ENCODE peak calls at places on chromosomes 11 and 22, in six cellular contexts. One of them, this sample, is unnamed.

GRCh38 chr11:34136420-34136819 is 31.0 kb downstream of the NAT10 start:
- DNase-seq in K562: no peak
- DNase-seq in H1: no peak
- DNase-seq in HepG2: no peak
- DNase-seq in GM12892: no peak
- DNase-seq in GM12878: no peak
- DNase-seq in this sample: no peak

GRCh38 chr11:25159341-25159740 is 662.5 kb downstream of the LUZP2 start:
- DNase-seq in H1: no peak
- DNase-seq in HepG2: no peak
- DNase-seq in GM12878: no peak
- DNase-seq in K562: no peak
- DNase-seq in GM12892: no peak
- DNase-seq in this sample: no peak

GRCh38 chr11:2509481-2510001 is 64.7 kb downstream of the KCNQ1 start:
- DNase-seq in GM12878: no peak
- DNase-seq in K562: no peak
- DNase-seq in HepG2: no peak
- DNase-seq in GM12892: no peak
- DNase-seq in H1: no peak
- DNase-seq in this sample: no peak

GRCh38 chr11:116657842-116658825 is 114.7 kb downstream of the BUD13 start:
- DNase-seq in GM12892: no peak
- DNase-seq in H1: no peak
- DNase-seq in GM12878: no peak
- DNase-seq in HepG2: no peak
- DNase-seq in K562: peak; percentile 22
- DNase-seq in this sample: no peak

GRCh38 chr11:111778047-111778558 is 11.9 kb upstream of the PPP2R1B start:
- DNase-seq in K562: no peak
- DNase-seq in GM12892: no peak
- DNase-seq in H1: no peak
- DNase-seq in GM12878: no peak
- DNase-seq in HepG2: peak; percentile 62
- DNase-seq in this sample: no peak

GRCh38 chr22:19038728-19039447 is 83.3 kb downstream of the DGCR2 start:
- DNase-seq in K562: no peak
- DNase-seq in GM12892: no peak
- DNase-seq in HepG2: no peak
- DNase-seq in H1: no peak
- DNase-seq in GM12878: no peak
- DNase-seq in this sample: no peak

GRCh38 chr11:60786811-60787567 is 1.9 kb downstream of the MS4A10 start:
- DNase-seq in GM12878: no peak
- DNase-seq in GM12892: no peak
- DNase-seq in H1: no peak
- DNase-seq in K562: no peak
- DNase-seq in HepG2: no peak
- DNase-seq in this sample: no peak

GRCh38 chr22:49763696-49764095 is 64.0 kb downstream of the BRD1 start:
- DNase-seq in HepG2: no peak
- DNase-seq in H1: no peak
- DNase-seq in GM12878: no peak
- DNase-seq in K562: no peak
- DNase-seq in GM12892: no peak
- DNase-seq in this sample: peak; percentile 7

GRCh38 chr22:25067851-25068421 is 115.4 kb downstream of the KIAA1671 start:
- DNase-seq in GM12878: no peak
- DNase-seq in GM12892: no peak
- DNase-seq in HepG2: no peak
- DNase-seq in H1: no peak
- DNase-seq in K562: no peak
- DNase-seq in this sample: no peak

GRCh38 chr11:71489311-71490043 is 36.5 kb downstream of the NADSYN1 start:
- DNase-seq in H1: no peak
- DNase-seq in GM12878: peak; percentile 27
- DNase-seq in HepG2: no peak
- DNase-seq in K562: no peak
- DNase-seq in GM12892: peak; percentile 69
- DNase-seq in this sample: peak; percentile 49

GRCh38 chr11:5690736-5691135 is 1.1 kb downstream of the TRIM22 start:
- DNase-seq in K562: peak; percentile 31
- DNase-seq in H1: no peak
- DNase-seq in GM12892: no peak
- DNase-seq in HepG2: no peak
- DNase-seq in GM12878: no peak
- DNase-seq in this sample: no peak

GRCh38 chr11:58731819-58732218 is at the start of gene GLYAT:
- DNase-seq in GM12892: no peak
- DNase-seq in H1: no peak
- DNase-seq in K562: no peak
- DNase-seq in GM12878: no peak
- DNase-seq in HepG2: peak; percentile 11
- DNase-seq in this sample: no peak

GRCh38 chr11:67022961-67023956 is at the start of gene SYT12:
- DNase-seq in GM12892: no peak
- DNase-seq in HepG2: no peak
- DNase-seq in K562: no peak
- DNase-seq in H1: no peak
- DNase-seq in GM12878: no peak
- DNase-seq in this sample: peak; percentile 38

GRCh38 chr11:45900916-45901617 is 6.0 kb downstream of the FREY1 start:
- DNase-seq in K562: no peak
- DNase-seq in GM12878: no peak
- DNase-seq in HepG2: no peak
- DNase-seq in H1: no peak
- DNase-seq in GM12892: no peak
- DNase-seq in this sample: no peak

GRCh38 chr11:108559340-108559739 is 34.2 kb downstream of the EXPH5 start:
- DNase-seq in GM12878: no peak
- DNase-seq in H1: no peak
- DNase-seq in GM12892: no peak
- DNase-seq in K562: no peak
- DNase-seq in HepG2: no peak
- DNase-seq in this sample: no peak

GRCh38 chr22:42368379-42369249 is 63.6 kb downstream of the NFAM1 start:
- DNase-seq in GM12892: no peak
- DNase-seq in HepG2: no peak
- DNase-seq in K562: no peak
- DNase-seq in GM12878: no peak
- DNase-seq in H1: no peak
- DNase-seq in this sample: no peak

GRCh38 chr22:47604563-47604962 is 842.1 kb downstream of the TBC1D22A start:
- DNase-seq in GM12892: no peak
- DNase-seq in K562: no peak
- DNase-seq in H1: no peak
- DNase-seq in GM12878: no peak
- DNase-seq in HepG2: no peak
- DNase-seq in this sample: no peak

GRCh38 chr11:110053848-110054414 is 39.3 kb upstream of the ZC3H12C start:
- DNase-seq in H1: no peak
- DNase-seq in GM12878: no peak
- DNase-seq in K562: no peak
- DNase-seq in HepG2: no peak
- DNase-seq in GM12892: no peak
- DNase-seq in this sample: no peak

GRCh38 chr11:117834068-117834810 is 9.7 kb upstream of the FXYD2 start:
- DNase-seq in HepG2: no peak
- DNase-seq in GM12892: no peak
- DNase-seq in GM12878: no peak
- DNase-seq in H1: no peak
- DNase-seq in K562: no peak
- DNase-seq in this sample: no peak

GRCh38 chr11:12454782-12455181 is 77.4 kb downstream of the PARVA start:
- DNase-seq in GM12878: no peak
- DNase-seq in GM12892: no peak
- DNase-seq in HepG2: no peak
- DNase-seq in H1: no peak
- DNase-seq in K562: no peak
- DNase-seq in this sample: no peak

GRCh38 chr11:78825531-78825930 is 250.9 kb upstream of the NARS2 start:
- DNase-seq in H1: no peak
- DNase-seq in K562: no peak
- DNase-seq in HepG2: no peak
- DNase-seq in GM12892: no peak
- DNase-seq in GM12878: no peak
- DNase-seq in this sample: no peak

GRCh38 chr11:78831571-78831970 is 256.9 kb upstream of the NARS2 start:
- DNase-seq in GM12892: no peak
- DNase-seq in H1: no peak
- DNase-seq in K562: no peak
- DNase-seq in HepG2: no peak
- DNase-seq in GM12878: no peak
- DNase-seq in this sample: no peak

GRCh38 chr11:78832226-78832947 is 257.7 kb upstream of the NARS2 start:
- DNase-seq in K562: peak; percentile 6
- DNase-seq in HepG2: no peak
- DNase-seq in GM12892: no peak
- DNase-seq in H1: no peak
- DNase-seq in GM12878: no peak
- DNase-seq in this sample: no peak

GRCh38 chr11:78830277-78830676 is 255.6 kb upstream of the NARS2 start:
- DNase-seq in HepG2: no peak
- DNase-seq in K562: no peak
- DNase-seq in H1: no peak
- DNase-seq in GM12878: no peak
- DNase-seq in GM12892: no peak
- DNase-seq in this sample: no peak

DNA sequence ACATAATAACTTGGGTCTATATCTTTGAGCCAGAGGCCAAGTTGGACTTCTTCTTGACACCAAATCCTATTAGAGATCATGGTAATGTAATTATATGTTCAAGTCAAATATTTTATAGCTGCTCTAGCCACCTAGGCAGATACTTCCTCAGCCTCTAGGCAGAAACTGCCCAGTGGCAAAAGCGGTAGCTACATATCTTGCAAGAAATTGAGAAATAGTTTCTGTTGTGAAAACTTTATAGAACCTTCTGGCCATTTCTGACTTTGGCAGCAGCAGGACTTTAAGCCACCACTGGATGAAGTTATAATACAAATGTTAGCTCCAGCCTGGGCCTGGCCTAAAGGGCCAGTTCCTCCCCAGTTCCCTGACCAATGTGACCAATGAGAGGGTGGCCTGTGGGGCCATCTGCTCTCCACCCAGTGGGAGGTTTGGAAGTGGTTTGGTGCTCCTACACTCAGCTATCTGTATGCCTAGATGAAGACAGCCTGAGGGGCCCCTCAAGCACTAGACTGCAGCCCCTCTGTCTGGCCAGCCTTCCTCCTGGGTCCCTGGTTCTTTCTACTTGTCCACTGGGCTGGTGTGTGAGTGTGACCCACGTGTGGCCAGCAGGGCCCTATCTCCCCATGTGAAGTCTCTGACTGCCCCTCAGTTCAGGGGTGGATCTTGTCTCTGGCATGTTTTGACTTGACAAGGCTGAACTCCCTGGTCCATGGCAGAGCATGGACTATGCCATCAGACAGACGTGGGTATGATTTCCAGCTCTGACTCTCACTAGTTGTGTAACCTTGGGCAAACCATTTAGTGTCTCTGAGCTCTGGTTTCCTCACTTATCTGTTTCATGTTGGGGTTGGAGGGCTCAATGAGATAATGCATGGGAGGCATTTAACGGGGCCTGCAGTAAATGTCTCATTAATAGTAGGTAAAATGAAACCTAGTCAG is 254.2 kb upstream of the NARS2 start:
- DNase-seq in H1: no peak
- DNase-seq in GM12892: no peak
- DNase-seq in K562: no peak
- DNase-seq in HepG2: no peak
- DNase-seq in GM12878: no peak
- DNase-seq in this sample: no peak
- TF ChIP-seq POLR2A in H1: no peak
- TF ChIP-seq POLR2A in GM12892: no peak
- TF ChIP-seq POLR2A in K562: no peak
- TF ChIP-seq POLR2A in HepG2: no peak
- TF ChIP-seq POLR2A in GM12878: no peak
- TF ChIP-seq POLR2A in this sample: no peak

DNA sequence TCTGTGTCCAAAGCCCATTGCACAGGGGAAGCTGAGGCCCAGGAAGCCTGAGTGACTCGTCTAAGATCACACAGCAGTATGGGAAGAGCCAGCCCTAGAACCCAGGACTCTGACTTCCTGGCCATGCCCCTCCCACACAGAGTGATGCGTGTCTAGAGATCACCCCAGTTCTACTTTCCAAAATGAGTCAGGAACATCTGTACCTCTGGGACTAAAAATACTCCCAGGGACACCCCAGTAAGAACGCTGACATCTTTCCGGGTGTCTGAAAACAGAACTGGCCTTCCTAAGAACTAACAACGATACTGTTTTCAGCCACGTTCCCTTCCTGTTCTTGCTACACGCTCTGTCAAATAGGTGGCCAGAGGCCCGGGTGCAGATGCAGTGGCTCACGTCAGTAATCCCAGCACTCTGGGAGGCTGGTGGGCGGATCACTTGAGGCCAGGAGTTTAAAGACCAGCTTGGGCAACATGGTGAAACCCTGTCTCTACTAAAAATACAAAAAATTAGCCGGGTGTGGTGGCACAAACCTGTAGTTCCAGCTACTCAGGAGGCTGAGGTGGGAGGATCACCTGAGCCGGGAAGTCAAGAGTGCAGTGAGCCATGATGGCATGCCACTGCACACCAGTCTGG is 21.7 kb upstream of the PDGFB start:
- DNase-seq in GM12878: peak; percentile 96
- DNase-seq in K562: peak; percentile 39
- DNase-seq in H1: no peak
- DNase-seq in GM12892: peak; percentile 63
- DNase-seq in HepG2: peak; percentile 76
- DNase-seq in this sample: peak; percentile 71
- TF ChIP-seq TAF1 in GM12878: no peak
- TF ChIP-seq TAF1 in K562: no peak
- TF ChIP-seq TAF1 in H1: no peak
- TF ChIP-seq TAF1 in GM12892: no peak
- TF ChIP-seq TAF1 in HepG2: no peak
- TF ChIP-seq TAF1 in this sample: no peak

GRCh38 chr11:64916848-64917662 is at the start of gene ATG2A:
- DNase-seq in HepG2: peak; percentile 99
- DNase-seq in K562: peak; percentile 99
- DNase-seq in H1: peak; percentile 97
- DNase-seq in GM12892: peak; percentile 98
- DNase-seq in GM12878: peak; percentile 99
- DNase-seq in this sample: peak; percentile 99
- TF ChIP-seq POLR2A in HepG2: peak; percentile 93
- TF ChIP-seq POLR2A in K562: peak; percentile 86
- TF ChIP-seq POLR2A in H1: no peak
- TF ChIP-seq POLR2A in GM12892: peak; percentile 73
- TF ChIP-seq POLR2A in GM12878: peak; percentile 86
- TF ChIP-seq POLR2A in this sample: peak; percentile 73

DNA sequence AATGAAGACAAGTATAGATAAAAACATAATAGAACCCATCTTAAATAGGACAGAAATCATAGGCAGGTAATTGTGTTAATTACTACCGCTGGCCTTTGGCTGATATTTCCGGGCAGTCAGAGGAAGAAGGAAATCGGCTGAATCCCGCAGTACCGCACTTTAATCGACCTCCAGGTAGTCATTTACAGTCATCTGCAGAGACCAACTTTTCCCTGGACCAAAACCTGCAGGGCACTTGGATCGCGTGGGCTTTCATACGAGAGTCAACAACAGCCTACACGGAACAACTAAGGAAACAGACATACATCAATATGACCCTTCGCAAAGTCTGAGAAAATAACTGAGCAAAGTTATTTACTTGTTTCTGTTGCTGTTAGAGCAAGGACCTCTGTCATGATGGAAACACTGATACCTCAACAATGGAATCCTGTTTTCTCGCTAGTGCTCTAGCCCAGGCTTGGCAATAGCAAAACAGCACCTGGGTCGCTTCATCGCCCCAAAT is 675 bp downstream of the KBTBD3 start:
- DNase-seq in GM12878: no peak
- DNase-seq in K562: peak; percentile 27
- DNase-seq in GM12892: no peak
- DNase-seq in H1: no peak
- DNase-seq in HepG2: no peak
- DNase-seq in this sample: no peak
- TF ChIP-seq TAF1 in GM12878: no peak
- TF ChIP-seq TAF1 in K562: no peak
- TF ChIP-seq TAF1 in GM12892: no peak
- TF ChIP-seq TAF1 in H1: no peak
- TF ChIP-seq TAF1 in HepG2: no peak
- TF ChIP-seq TAF1 in this sample: no peak